ENCODE peak calls at places on chromosomes 1 and 21, in six cellular contexts. L, S, T, V, R and I are unnamed samples.

GRCh38 chr1:107480548-107480947 is 339.7 kb downstream of the NTNG1 start:
- DNase-seq in L (no peak), S (no peak), T (no peak), V (no peak), R (no peak), I (no peak)

GRCh38 chr1:218658899-218659298 is 313.8 kb downstream of the TGFB2 start:
- DNase-seq in L (peak; percentile 82), S (no peak), T (no peak), V (no peak), R (no peak), I (no peak)

GRCh38 chr1:9291914-9292360 is 757 bp upstream of the SPSB1 start:
- DNase-seq in L (peak; percentile 45), S (peak; percentile 54), T (no peak), V (peak; percentile 77), R (peak; percentile 83), I (no peak)

GRCh38 chr21:43209575-43210453 is 41.0 kb downstream of the CRYAA start:
- DNase-seq in L (peak; percentile 82), S (no peak), T (no peak), V (no peak), R (peak; percentile 12), I (peak; percentile 21)

GRCh38 chr1:24361811-24362210 is 42.7 kb downstream of the GRHL3 start:
- DNase-seq in L (no peak), S (no peak), T (no peak), V (no peak), R (no peak), I (no peak)

GRCh38 chr1:246638941-246639655 is 72.8 kb downstream of the CNST start:
- DNase-seq in L (no peak), S (no peak), T (no peak), V (no peak), R (no peak), I (no peak)

GRCh38 chr1:201533836-201534235 is 5.1 kb upstream of the NAV1 start:
- DNase-seq in L (no peak), S (no peak), T (no peak), V (no peak), R (no peak), I (no peak)

GRCh38 chr1:53754484-53755312 is 15.7 kb upstream of the GLIS1 start:
- DNase-seq in L (peak; percentile 77), S (peak; percentile 38), T (peak; percentile 39), V (peak; percentile 32), R (peak; percentile 54), I (no peak)

GRCh38 chr1:159826436-159827101 is at the start of gene SLAMF8:
- DNase-seq in L (no peak), S (peak; percentile 16), T (no peak), V (peak; percentile 61), R (peak; percentile 44), I (no peak)

GRCh38 chr1:94302960-94303359 is 65.6 kb upstream of the ARHGAP29 start:
- DNase-seq in L (no peak), S (no peak), T (no peak), V (no peak), R (no peak), I (no peak)

GRCh38 chr1:50414853-50415234 is 8.4 kb downstream of the DMRTA2 start:
- DNase-seq in L (no peak), S (no peak), T (no peak), V (no peak), R (no peak), I (no peak)

GRCh38 chr21:34615487-34615814 is 538 bp upstream of the RCAN1 start:
- DNase-seq in L (no peak), S (no peak), T (no peak), V (no peak), R (no peak), I (no peak)

GRCh38 chr21:37159053-37159776 is 86.2 kb downstream of the TTC3 start:
- DNase-seq in L (no peak), S (no peak), T (no peak), V (no peak), R (no peak), I (no peak)

GRCh38 chr1:203480525-203481084 is 5.0 kb downstream of the PRELP start:
- DNase-seq in L (peak; percentile 92), S (peak; percentile 29), T (no peak), V (peak; percentile 85), R (peak; percentile 84), I (peak; percentile 69)

GRCh38 chr1:2183937-2184334 is 10.6 kb downstream of the FAAP20 start:
- DNase-seq in L (no peak), S (no peak), T (no peak), V (no peak), R (no peak), I (no peak)

GRCh38 chr1:156896490-156897033 is 3.0 kb downstream of the PEAR1 start:
- DNase-seq in L (peak; percentile 94), S (no peak), T (no peak), V (no peak), R (no peak), I (no peak)

GRCh38 chr1:46516551-46516950 is 26.9 kb downstream of the DMBX1 start:
- DNase-seq in L (no peak), S (no peak), T (no peak), V (no peak), R (no peak), I (no peak)

GRCh38 chr1:229040630-229041358 is 230.1 kb upstream of the RAB4A start:
- DNase-seq in L (no peak), S (no peak), T (no peak), V (no peak), R (no peak), I (no peak)

GRCh38 chr21:35566874-35567273 is 493.5 kb downstream of the SETD4 start:
- DNase-seq in L (no peak), S (no peak), T (no peak), V (no peak), R (no peak), I (no peak)

GRCh38 chr1:174291059-174291458 is 131.7 kb downstream of the RABGAP1L start:
- DNase-seq in L (no peak), S (no peak), T (no peak), V (no peak), R (no peak), I (no peak)

GRCh38 chr1:26537951-26538352 is 8.4 kb downstream of the RPS6KA1 start:
- DNase-seq in L (no peak), S (no peak), T (peak; percentile 41), V (no peak), R (peak; percentile 56), I (peak; percentile 82)
- TF ChIP-seq CTCF in L (no peak), S (no peak), T (no peak), V (no peak), R (no peak), I (peak; percentile 54)

GRCh38 chr1:221946768-221947167 is 204.9 kb upstream of the DUSP10 start:
- DNase-seq in L (no peak), S (no peak), T (no peak), V (no peak), R (no peak), I (no peak)

GRCh38 chr1:221948459-221948858 is 206.6 kb upstream of the DUSP10 start:
- DNase-seq in L (no peak), S (no peak), T (no peak), V (no peak), R (no peak), I (no peak)

GRCh38 chr1:221944247-221944870 is 202.5 kb upstream of the DUSP10 start:
- DNase-seq in L (no peak), S (no peak), T (no peak), V (no peak), R (no peak), I (no peak)

GRCh38 chr1:221947731-221948130 is 205.8 kb upstream of the DUSP10 start:
- DNase-seq in L (no peak), S (no peak), T (no peak), V (no peak), R (no peak), I (no peak)

DNA sequence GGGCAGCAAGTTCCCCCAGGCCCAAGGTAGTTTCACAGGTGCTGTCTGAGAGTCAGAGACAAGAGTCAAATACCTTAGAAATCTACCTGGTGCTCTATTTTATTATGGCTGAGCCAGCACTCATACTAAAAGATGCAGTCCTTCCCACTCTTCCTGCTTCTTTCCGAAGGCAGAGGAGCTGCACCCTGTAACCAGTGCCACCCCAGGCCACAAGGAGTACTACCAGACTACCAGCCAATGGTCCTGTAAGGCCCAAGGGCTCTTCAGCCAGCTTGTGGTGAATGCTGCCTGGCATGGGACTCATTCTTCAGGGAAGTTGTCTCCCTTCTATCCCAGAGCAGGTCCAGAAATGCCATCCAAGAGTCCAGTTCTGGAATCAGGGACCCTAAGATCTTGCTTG is 203.8 kb upstream of the DUSP10 start:
- DNase-seq in L (no peak), S (no peak), T (no peak), V (no peak), R (no peak), I (no peak)
- TF ChIP-seq CTCF in L (no peak), S (no peak), T (no peak), V (no peak), R (no peak), I (no peak)

GRCh38 chr1:30385246-30385940 is 338.0 kb downstream of the MATN1 start:
- DNase-seq in L (no peak), S (no peak), T (no peak), V (no peak), R (no peak), I (no peak)

GRCh38 chr1:30382496-30382895 is 340.9 kb downstream of the MATN1 start:
- DNase-seq in L (no peak), S (no peak), T (no peak), V (no peak), R (no peak), I (no peak)

GRCh38 chr1:30386145-30386926 is 337.0 kb downstream of the MATN1 start:
- DNase-seq in L (no peak), S (no peak), T (no peak), V (no peak), R (no peak), I (no peak)

GRCh38 chr1:30383131-30383793 is 340.1 kb downstream of the MATN1 start:
- DNase-seq in L (no peak), S (no peak), T (no peak), V (no peak), R (no peak), I (no peak)

GRCh38 chr1:30384286-30385245 is 338.8 kb downstream of the MATN1 start:
- DNase-seq in L (no peak), S (no peak), T (no peak), V (no peak), R (no peak), I (no peak)
- TF ChIP-seq CTCF in L (no peak), S (no peak), T (no peak), V (no peak), R (no peak), I (no peak)

DNA sequence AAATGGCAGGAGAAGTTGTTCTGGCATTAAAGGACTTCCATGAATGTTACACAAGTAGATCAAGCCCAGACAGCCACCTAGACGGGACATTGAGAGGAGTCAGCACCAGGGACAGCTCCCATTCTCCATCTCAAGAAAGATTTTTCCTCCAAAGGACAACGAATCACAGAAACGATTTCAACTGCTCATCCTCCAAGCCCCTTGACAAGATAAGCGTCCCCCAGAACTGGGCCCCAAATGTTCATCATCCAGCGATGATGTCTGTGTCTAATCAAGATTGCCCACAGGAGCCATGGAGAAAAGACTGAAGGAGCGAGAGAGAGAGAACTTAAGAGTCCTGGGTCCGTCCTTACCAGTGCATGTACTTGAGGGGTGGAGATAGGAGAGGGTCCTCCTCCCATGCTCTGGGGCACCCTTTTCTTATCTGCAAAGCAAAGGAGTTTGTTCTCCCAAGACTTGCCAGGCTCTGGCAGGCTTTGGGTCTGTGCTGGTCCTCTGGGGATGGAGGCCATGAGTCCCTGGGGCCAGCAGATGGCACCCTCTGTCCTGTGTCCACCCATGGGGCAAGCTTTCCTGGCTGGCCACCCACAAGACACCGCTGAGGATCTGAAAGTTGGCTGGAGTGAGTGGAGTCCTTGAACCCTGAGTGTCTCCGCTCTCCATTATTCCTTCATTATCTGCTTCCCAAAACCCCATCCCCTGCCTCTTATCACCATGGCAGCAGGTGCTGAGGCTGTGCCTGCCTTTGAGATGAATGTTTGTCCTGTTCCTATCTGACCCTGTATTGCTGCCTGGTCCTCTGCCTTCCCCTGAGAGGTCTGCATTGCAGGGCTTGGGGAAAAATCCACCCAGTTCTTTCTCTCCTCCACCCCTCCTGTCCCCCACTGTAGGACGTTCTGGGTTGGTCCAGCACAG is 164.6 kb downstream of the ACTL8 start:
- DNase-seq in L (peak; percentile 57), S (no peak), T (peak; percentile 64), V (no peak), R (peak; percentile 32), I (no peak)
- TF ChIP-seq CTCF in L (peak; percentile 39), S (no peak), T (no peak), V (no peak), R (no peak), I (no peak)